ENCODE peak calls at places on chromosomes 12 and 14, in six cellular contexts. N, U, O, P, E and Y are unnamed samples.

GRCh38 chr12:120835657-120836056 is 68.5 kb downstream of the SPPL3 start:
- DNase-seq in P (no peak), U (no peak), N (no peak), O (no peak), E (no peak), Y (no peak)

GRCh38 chr14:52863339-52863700 is 71.9 kb upstream of the GNPNAT1 start:
- DNase-seq in P (no peak), E (no peak), O (no peak), N (peak), U (no peak), Y (no peak)

GRCh38 chr14:90300649-90301048 is 31.1 kb downstream of the NRDE2 start:
- DNase-seq in U (no peak), O (no peak), E (no peak), N (peak), P (no peak), Y (no peak)

GRCh38 chr14:37864861-37865718 is 269.7 kb downstream of the TTC6 start:
- DNase-seq in O (no peak), P (no peak), E (peak), N (peak), U (no peak), Y (no peak)

GRCh38 chr14:103836976-103837725 is 10.2 kb downstream of the PPP1R13B start:
- DNase-seq in U (no peak), O (no peak), N (no peak), P (no peak), E (no peak), Y (no peak)

GRCh38 chr12:14258468-14258947 is 107.0 kb upstream of the ATF7IP start:
- DNase-seq in O (no peak), E (no peak), U (no peak), P (peak), N (no peak), Y (no peak)

GRCh38 chr12:51621155-51621922 is 30.3 kb downstream of the SCN8A start:
- DNase-seq in P (no peak), N (no peak), O (no peak), E (peak), U (no peak), Y (no peak)

GRCh38 chr14:29805415-29806123 is 122.1 kb downstream of the PRKD1 start:
- DNase-seq in O (no peak), E (peak), P (peak), U (peak), N (peak), Y (no peak)

GRCh38 chr14:99862111-99862510 is 68.9 kb downstream of the EML1 start:
- DNase-seq in N (no peak), O (no peak), E (no peak), P (no peak), U (no peak), Y (no peak)

GRCh38 chr12:12364787-12365441 is 8.0 kb downstream of the BORCS5 start:
- DNase-seq in P (no peak), N (no peak), O (no peak), U (no peak), E (no peak), Y (no peak)

GRCh38 chr12:75477137-75477536 is 3.4 kb upstream of the GLIPR1 start:
- DNase-seq in E (no peak), P (no peak), O (no peak), N (no peak), U (no peak), Y (no peak)

GRCh38 chr12:30643366-30643765 is 52.3 kb downstream of the IPO8 start:
- DNase-seq in E (peak), N (no peak), O (no peak), U (no peak), P (no peak), Y (no peak)

GRCh38 chr12:129887047-129887568 is 16.7 kb downstream of the TMEM132D start:
- DNase-seq in N (no peak), P (no peak), O (no peak), U (no peak), E (peak), Y (no peak)

GRCh38 chr12:115648463-115648862 is 629.0 kb downstream of the MED13L start:
- DNase-seq in U (no peak), E (peak), N (peak), P (no peak), O (no peak), Y (no peak)

GRCh38 chr12:57471-57980 is 9.0 kb upstream of the IQSEC3 start:
- DNase-seq in U (no peak), O (no peak), P (no peak), N (no peak), E (no peak), Y (no peak)

GRCh38 chr14:38255408-38255672 is 553 bp downstream of the CLEC14A start:
- DNase-seq in O (no peak), U (no peak), N (peak), P (peak), E (no peak), Y (no peak)

GRCh38 chr14:49670475-49670874 is 17.5 kb downstream of the POLE2 start:
- DNase-seq in N (no peak), P (no peak), O (no peak), U (no peak), E (no peak), Y (no peak)

GRCh38 chr12:89651192-89651591 is 57.4 kb downstream of the ATP2B1 start:
- DNase-seq in O (no peak), P (no peak), U (no peak), N (no peak), E (no peak), Y (no peak)

GRCh38 chr12:89649820-89650219 is 58.8 kb downstream of the ATP2B1 start:
- DNase-seq in N (no peak), O (no peak), P (no peak), U (no peak), E (no peak), Y (no peak)

GRCh38 chr12:89650239-89650638 is 58.4 kb downstream of the ATP2B1 start:
- DNase-seq in E (peak), U (no peak), P (no peak), N (peak), O (no peak), Y (no peak)

GRCh38 chr12:89649139-89649538 is 59.5 kb downstream of the ATP2B1 start:
- DNase-seq in N (no peak), U (no peak), E (no peak), O (no peak), P (no peak), Y (no peak)

DNA sequence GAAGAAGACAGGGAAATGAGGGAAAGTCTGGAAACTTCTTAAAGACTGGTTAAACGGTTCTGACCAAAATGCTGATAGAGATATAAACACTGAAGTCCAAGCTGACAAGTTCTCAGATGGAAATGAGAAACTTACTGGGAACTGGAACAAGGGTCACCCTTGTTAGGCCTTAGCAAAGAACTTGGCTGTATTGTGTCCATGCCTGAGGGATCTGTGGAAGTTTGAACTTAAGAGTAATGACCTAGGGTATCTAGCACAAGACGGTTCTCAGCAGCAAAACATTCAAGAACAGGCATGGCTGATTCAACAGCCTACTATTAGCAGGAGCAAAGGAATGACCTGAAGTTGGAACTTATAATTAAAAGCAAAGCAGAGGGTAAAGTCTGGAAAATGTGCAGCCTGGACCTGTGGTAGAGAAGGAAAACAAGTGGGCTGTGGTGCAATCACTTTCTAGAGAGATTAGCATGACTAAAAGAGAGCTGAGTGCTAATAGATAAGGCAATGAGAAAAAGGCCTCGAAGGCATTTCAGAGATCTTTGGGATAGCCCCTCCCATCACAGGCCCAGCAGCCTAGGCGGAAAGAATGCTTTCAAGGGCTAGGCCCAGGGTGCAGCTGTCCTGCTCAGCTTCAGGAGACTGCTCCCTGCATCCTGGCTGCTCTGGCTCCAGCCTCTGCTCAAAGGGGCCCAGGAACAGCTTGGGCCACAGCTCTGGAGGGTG is 60.3 kb downstream of the ATP2B1 start:
- DNase-seq in U (no peak), E (no peak), P (no peak), O (no peak), N (peak), Y (no peak)
- H3K27ac ChIP-seq in U (no peak), E (no peak), P (no peak), O (peak), N (no peak), Y (no peak)

GRCh38 chr12:10701843-10702242 is 21.3 kb downstream of the YBX3 start:
- DNase-seq in E (no peak), O (no peak), N (no peak), U (no peak), P (no peak), Y (no peak)
- H3K27ac ChIP-seq in E (no peak), O (no peak), N (no peak), U (no peak), P (no peak), Y (no peak)

GRCh38 chr12:49296836-49297694 is 2.1 kb downstream of the PRPH start:
- DNase-seq in E (peak), N (no peak), U (peak), O (peak), P (peak), Y (no peak)
- H3K27ac ChIP-seq in E (no peak), N (no peak), U (no peak), O (no peak), P (no peak), Y (no peak)

DNA sequence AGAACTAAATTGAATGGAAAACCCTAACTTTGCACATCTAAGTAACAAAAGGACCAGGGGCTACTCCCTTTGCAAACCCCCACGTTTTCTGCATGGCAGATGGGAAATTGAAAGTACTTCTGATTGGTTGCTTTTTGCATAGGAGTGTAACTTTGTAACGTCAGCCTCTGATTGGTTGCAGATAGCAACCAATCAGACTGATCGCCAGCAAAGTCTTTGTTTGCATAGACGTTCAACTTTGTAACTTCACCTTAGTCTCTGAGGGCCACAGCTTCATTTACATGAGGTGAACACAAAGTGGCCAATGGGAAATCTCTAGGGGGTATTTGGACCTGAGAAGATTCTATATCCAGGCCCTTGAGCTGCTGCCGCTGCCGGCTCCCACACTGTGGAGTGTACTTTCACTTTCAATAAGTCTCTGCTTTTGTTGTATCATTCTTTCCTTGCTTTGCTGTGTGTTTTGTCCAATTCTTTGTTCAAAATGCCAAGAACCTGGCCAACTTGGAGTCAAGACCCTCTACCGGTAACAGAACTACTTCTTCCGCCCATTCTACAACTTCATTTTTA is 102.5 kb upstream of the PRICKLE1 start:
- DNase-seq in P (peak), E (no peak), N (no peak), U (no peak), O (no peak), Y (no peak)
- H3K27ac ChIP-seq in P (peak), E (no peak), N (no peak), U (no peak), O (no peak), Y (no peak)

GRCh38 chr14:75184039-75184438 is 7.6 kb upstream of the TMED10 start:
- DNase-seq in N (no peak), O (no peak), P (no peak), E (no peak), U (no peak), Y (no peak)

GRCh38 chr14:75181426-75182062 is 5.1 kb upstream of the TMED10 start:
- DNase-seq in O (no peak), E (no peak), N (no peak), U (no peak), P (no peak), Y (no peak)

GRCh38 chr14:75184447-75184846 is 8.0 kb upstream of the TMED10 start:
- DNase-seq in E (peak), P (no peak), O (no peak), U (no peak), N (no peak), Y (no peak)

GRCh38 chr14:75182820-75183219 is 6.4 kb upstream of the TMED10 start:
- DNase-seq in O (no peak), E (no peak), N (peak), P (no peak), U (no peak), Y (no peak)

GRCh38 chr14:75183225-75183624 is 6.8 kb upstream of the TMED10 start:
- DNase-seq in P (no peak), N (no peak), U (no peak), O (no peak), E (no peak), Y (no peak)
- H3K27ac ChIP-seq in P (peak), N (no peak), U (no peak), O (no peak), E (no peak), Y (no peak)

GRCh38 chr12:123265851-123266678 is 5.6 kb downstream of the CDK2AP1 start:
- DNase-seq in N (no peak), E (no peak), P (no peak), O (no peak), U (no peak), Y (no peak)
- H3K27ac ChIP-seq in N (no peak), E (no peak), P (no peak), O (no peak), U (no peak), Y (no peak)